ENCODE peak calls at places on chromosomes 5 and 9, in nine cellular contexts. One of them, this sample, is unnamed.

GRCh38 chr9:73270967-73271722 is 119.5 kb downstream of the ANXA1 start:
- DNase-seq in cardiac fibroblast: peak
- DNase-seq in sigmoid colon: no peak
- DNase-seq in fibroblast of pulmonary artery: peak
- DNase-seq in HL-60: peak
- DNase-seq in HepG2: peak
- DNase-seq in mammary epithelial cell: peak
- DNase-seq in A673: peak
- DNase-seq in A549: peak
- DNase-seq in this sample: no peak

GRCh38 chr9:133204993-133205336 is 4.1 kb downstream of the OBP2B start:
- DNase-seq in sigmoid colon: no peak
- DNase-seq in A673: no peak
- DNase-seq in cardiac fibroblast: no peak
- DNase-seq in HL-60: no peak
- DNase-seq in fibroblast of pulmonary artery: no peak
- DNase-seq in A549: no peak
- DNase-seq in HepG2: no peak
- DNase-seq in mammary epithelial cell: no peak
- DNase-seq in this sample: no peak

GRCh38 chr5:34897646-34898045 is 17.7 kb downstream of the RAD1 start:
- DNase-seq in HepG2: no peak
- DNase-seq in cardiac fibroblast: no peak
- DNase-seq in mammary epithelial cell: no peak
- DNase-seq in A549: no peak
- DNase-seq in fibroblast of pulmonary artery: no peak
- DNase-seq in HL-60: no peak
- DNase-seq in sigmoid colon: no peak
- DNase-seq in A673: no peak
- DNase-seq in this sample: no peak

GRCh38 chr5:180180846-180181245 is 28.2 kb downstream of the RASGEF1C start:
- DNase-seq in A673: no peak
- DNase-seq in fibroblast of pulmonary artery: no peak
- DNase-seq in mammary epithelial cell: no peak
- DNase-seq in cardiac fibroblast: no peak
- DNase-seq in HepG2: no peak
- DNase-seq in HL-60: no peak
- DNase-seq in A549: no peak
- DNase-seq in sigmoid colon: no peak
- DNase-seq in this sample: no peak

GRCh38 chr5:141382469-141383294 is at the start of gene PCDHGA7:
- DNase-seq in HepG2: no peak
- DNase-seq in cardiac fibroblast: peak
- DNase-seq in mammary epithelial cell: no peak
- DNase-seq in A673: peak
- DNase-seq in A549: peak
- DNase-seq in fibroblast of pulmonary artery: peak
- DNase-seq in sigmoid colon: peak
- DNase-seq in HL-60: no peak
- DNase-seq in this sample: no peak

GRCh38 chr5:141605523-141606277 is 13.1 kb downstream of the DIAPH1 start:
- DNase-seq in cardiac fibroblast: peak
- DNase-seq in A673: no peak
- DNase-seq in HL-60: peak
- DNase-seq in mammary epithelial cell: no peak
- DNase-seq in fibroblast of pulmonary artery: peak
- DNase-seq in sigmoid colon: peak
- DNase-seq in A549: no peak
- DNase-seq in HepG2: no peak
- DNase-seq in this sample: no peak

GRCh38 chr5:34751807-34752736 is 86.9 kb upstream of the TTC23L start:
- DNase-seq in HepG2: no peak
- DNase-seq in HL-60: no peak
- DNase-seq in mammary epithelial cell: no peak
- DNase-seq in fibroblast of pulmonary artery: peak
- DNase-seq in A673: peak
- DNase-seq in A549: no peak
- DNase-seq in sigmoid colon: no peak
- DNase-seq in cardiac fibroblast: peak
- DNase-seq in this sample: no peak

GRCh38 chr5:556909-557441 is 32.7 kb upstream of the SLC9A3 start:
- DNase-seq in A673: no peak
- DNase-seq in fibroblast of pulmonary artery: no peak
- DNase-seq in HepG2: peak
- DNase-seq in sigmoid colon: peak
- DNase-seq in mammary epithelial cell: no peak
- DNase-seq in cardiac fibroblast: no peak
- DNase-seq in A549: no peak
- DNase-seq in HL-60: no peak
- DNase-seq in this sample: no peak

GRCh38 chr9:127319366-127320121 is 55.0 kb downstream of the GARNL3 start:
- DNase-seq in A673: peak
- DNase-seq in mammary epithelial cell: no peak
- DNase-seq in HL-60: no peak
- DNase-seq in cardiac fibroblast: no peak
- DNase-seq in A549: no peak
- DNase-seq in HepG2: no peak
- DNase-seq in sigmoid colon: no peak
- DNase-seq in fibroblast of pulmonary artery: no peak
- DNase-seq in this sample: no peak

GRCh38 chr5:180122875-180123274 is 51.3 kb upstream of the RNF130 start:
- DNase-seq in A673: no peak
- DNase-seq in A549: no peak
- DNase-seq in HepG2: no peak
- DNase-seq in cardiac fibroblast: no peak
- DNase-seq in HL-60: no peak
- DNase-seq in sigmoid colon: no peak
- DNase-seq in fibroblast of pulmonary artery: no peak
- DNase-seq in mammary epithelial cell: no peak
- DNase-seq in this sample: no peak

GRCh38 chr5:32785639-32786216 is 74.6 kb downstream of the NPR3 start:
- DNase-seq in cardiac fibroblast: peak
- DNase-seq in HepG2: no peak
- DNase-seq in fibroblast of pulmonary artery: peak
- DNase-seq in HL-60: no peak
- DNase-seq in A673: no peak
- DNase-seq in mammary epithelial cell: peak
- DNase-seq in sigmoid colon: no peak
- DNase-seq in A549: no peak
- DNase-seq in this sample: no peak

GRCh38 chr9:134897584-134898170 is 17.1 kb downstream of the FCN2 start:
- DNase-seq in HepG2: no peak
- DNase-seq in mammary epithelial cell: no peak
- DNase-seq in sigmoid colon: no peak
- DNase-seq in cardiac fibroblast: no peak
- DNase-seq in fibroblast of pulmonary artery: no peak
- DNase-seq in A549: no peak
- DNase-seq in A673: no peak
- DNase-seq in HL-60: no peak
- DNase-seq in this sample: no peak

GRCh38 chr9:79619930-79620329 is 48.2 kb downstream of the TLE4 start:
- DNase-seq in A673: no peak
- DNase-seq in HL-60: no peak
- DNase-seq in A549: no peak
- DNase-seq in HepG2: no peak
- DNase-seq in cardiac fibroblast: no peak
- DNase-seq in mammary epithelial cell: no peak
- DNase-seq in sigmoid colon: no peak
- DNase-seq in fibroblast of pulmonary artery: no peak
- DNase-seq in this sample: no peak

GRCh38 chr9:85900504-85901201 is 40.3 kb upstream of the NAA35 start:
- DNase-seq in fibroblast of pulmonary artery: peak
- DNase-seq in mammary epithelial cell: peak
- DNase-seq in HepG2: no peak
- DNase-seq in A549: peak
- DNase-seq in A673: peak
- DNase-seq in HL-60: no peak
- DNase-seq in cardiac fibroblast: peak
- DNase-seq in sigmoid colon: no peak
- DNase-seq in this sample: no peak
- TF ChIP-seq CTCF in fibroblast of pulmonary artery: peak
- TF ChIP-seq CTCF in mammary epithelial cell: peak
- TF ChIP-seq CTCF in HepG2: peak
- TF ChIP-seq CTCF in A549: peak
- TF ChIP-seq CTCF in A673: peak
- TF ChIP-seq CTCF in HL-60: peak
- TF ChIP-seq CTCF in cardiac fibroblast: peak
- TF ChIP-seq CTCF in sigmoid colon: no peak
- TF ChIP-seq CTCF in this sample: peak

GRCh38 chr5:160092960-160093701 is 26.1 kb downstream of the PWWP2A start:
- DNase-seq in fibroblast of pulmonary artery: no peak
- DNase-seq in A673: no peak
- DNase-seq in HL-60: no peak
- DNase-seq in sigmoid colon: no peak
- DNase-seq in cardiac fibroblast: no peak
- DNase-seq in HepG2: no peak
- DNase-seq in mammary epithelial cell: no peak
- DNase-seq in A549: no peak
- DNase-seq in this sample: no peak
- TF ChIP-seq CTCF in fibroblast of pulmonary artery: no peak
- TF ChIP-seq CTCF in A673: no peak
- TF ChIP-seq CTCF in HL-60: no peak
- TF ChIP-seq CTCF in sigmoid colon: no peak
- TF ChIP-seq CTCF in cardiac fibroblast: no peak
- TF ChIP-seq CTCF in HepG2: no peak
- TF ChIP-seq CTCF in mammary epithelial cell: no peak
- TF ChIP-seq CTCF in A549: no peak
- TF ChIP-seq CTCF in this sample: no peak

DNA sequence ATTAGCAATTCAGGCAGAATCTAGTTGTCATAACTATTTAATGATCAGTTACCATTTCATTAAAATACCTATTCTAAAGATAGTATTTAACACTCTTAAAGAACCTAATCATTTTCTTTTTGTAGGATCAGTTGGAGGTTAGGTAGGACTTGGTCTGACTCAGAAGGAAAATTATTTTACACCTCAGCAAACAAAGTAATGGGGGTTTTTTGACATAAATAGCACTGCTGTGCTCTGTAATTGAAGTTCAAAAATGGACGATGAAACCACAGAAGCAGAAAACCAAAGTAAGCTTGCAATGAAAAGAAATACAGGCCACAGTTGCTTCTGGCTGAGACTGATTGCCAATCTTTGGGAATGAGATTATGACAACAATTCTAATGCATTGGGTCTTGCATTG is 187.0 kb upstream of the TRPM3 start:
- DNase-seq in HepG2: no peak
- DNase-seq in HL-60: no peak
- DNase-seq in mammary epithelial cell: no peak
- DNase-seq in cardiac fibroblast: no peak
- DNase-seq in A549: no peak
- DNase-seq in sigmoid colon: no peak
- DNase-seq in A673: no peak
- DNase-seq in fibroblast of pulmonary artery: no peak
- DNase-seq in this sample: no peak
- TF ChIP-seq CTCF in HepG2: no peak
- TF ChIP-seq CTCF in HL-60: no peak
- TF ChIP-seq CTCF in mammary epithelial cell: no peak
- TF ChIP-seq CTCF in cardiac fibroblast: no peak
- TF ChIP-seq CTCF in A549: no peak
- TF ChIP-seq CTCF in sigmoid colon: no peak
- TF ChIP-seq CTCF in A673: no peak
- TF ChIP-seq CTCF in fibroblast of pulmonary artery: no peak
- TF ChIP-seq CTCF in this sample: no peak

GRCh38 chr9:114365194-114365593 is 22.6 kb downstream of the AKNA start:
- DNase-seq in HepG2: no peak
- DNase-seq in A673: no peak
- DNase-seq in mammary epithelial cell: no peak
- DNase-seq in fibroblast of pulmonary artery: no peak
- DNase-seq in sigmoid colon: no peak
- DNase-seq in HL-60: no peak
- DNase-seq in cardiac fibroblast: no peak
- DNase-seq in A549: no peak
- DNase-seq in this sample: no peak
- TF ChIP-seq CTCF in HepG2: no peak
- TF ChIP-seq CTCF in A673: no peak
- TF ChIP-seq CTCF in mammary epithelial cell: no peak
- TF ChIP-seq CTCF in fibroblast of pulmonary artery: no peak
- TF ChIP-seq CTCF in sigmoid colon: no peak
- TF ChIP-seq CTCF in HL-60: no peak
- TF ChIP-seq CTCF in cardiac fibroblast: no peak
- TF ChIP-seq CTCF in A549: no peak
- TF ChIP-seq CTCF in this sample: no peak

DNA sequence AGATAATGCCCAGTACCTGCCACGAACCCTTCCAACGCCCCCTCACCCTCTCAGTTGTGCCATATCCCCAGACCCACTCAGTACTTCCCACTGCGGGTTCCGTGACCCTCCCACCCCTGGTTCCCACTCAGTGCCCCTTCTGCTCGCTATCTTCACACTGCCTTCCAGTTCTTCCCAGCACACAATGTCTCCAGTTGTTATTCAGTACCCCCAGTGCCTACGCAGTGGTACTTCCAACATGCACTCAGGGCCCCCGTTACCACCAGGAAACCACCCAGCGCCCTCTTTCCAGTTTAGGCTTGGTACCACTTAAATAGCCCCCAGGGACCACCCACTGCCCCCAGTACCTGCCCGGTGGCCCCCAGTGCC is 30.6 kb upstream of the PSD2 start:
- DNase-seq in sigmoid colon: no peak
- DNase-seq in A549: no peak
- DNase-seq in mammary epithelial cell: no peak
- DNase-seq in cardiac fibroblast: no peak
- DNase-seq in A673: no peak
- DNase-seq in HepG2: no peak
- DNase-seq in fibroblast of pulmonary artery: no peak
- DNase-seq in HL-60: no peak
- DNase-seq in this sample: no peak
- TF ChIP-seq CTCF in sigmoid colon: no peak
- TF ChIP-seq CTCF in A549: no peak
- TF ChIP-seq CTCF in mammary epithelial cell: no peak
- TF ChIP-seq CTCF in cardiac fibroblast: no peak
- TF ChIP-seq CTCF in A673: no peak
- TF ChIP-seq CTCF in HepG2: no peak
- TF ChIP-seq CTCF in fibroblast of pulmonary artery: no peak
- TF ChIP-seq CTCF in HL-60: no peak
- TF ChIP-seq CTCF in this sample: no peak

GRCh38 chr9:78003730-78004129 is 27.9 kb downstream of the GNAQ start:
- DNase-seq in A673: no peak
- DNase-seq in A549: no peak
- DNase-seq in HepG2: no peak
- DNase-seq in HL-60: no peak
- DNase-seq in mammary epithelial cell: no peak
- DNase-seq in sigmoid colon: no peak
- DNase-seq in fibroblast of pulmonary artery: no peak
- DNase-seq in cardiac fibroblast: no peak
- DNase-seq in this sample: no peak

GRCh38 chr9:78006734-78007133 is 24.9 kb downstream of the GNAQ start:
- DNase-seq in A549: no peak
- DNase-seq in HL-60: no peak
- DNase-seq in mammary epithelial cell: no peak
- DNase-seq in fibroblast of pulmonary artery: no peak
- DNase-seq in HepG2: no peak
- DNase-seq in cardiac fibroblast: no peak
- DNase-seq in A673: no peak
- DNase-seq in sigmoid colon: no peak
- DNase-seq in this sample: no peak

GRCh38 chr9:78001946-78002731 is 29.5 kb downstream of the GNAQ start:
- DNase-seq in cardiac fibroblast: peak
- DNase-seq in A549: no peak
- DNase-seq in mammary epithelial cell: no peak
- DNase-seq in HL-60: no peak
- DNase-seq in sigmoid colon: no peak
- DNase-seq in HepG2: peak
- DNase-seq in fibroblast of pulmonary artery: peak
- DNase-seq in A673: no peak
- DNase-seq in this sample: no peak

GRCh38 chr9:78005231-78006002 is 26.2 kb downstream of the GNAQ start:
- DNase-seq in A673: no peak
- DNase-seq in cardiac fibroblast: no peak
- DNase-seq in fibroblast of pulmonary artery: no peak
- DNase-seq in sigmoid colon: no peak
- DNase-seq in HL-60: no peak
- DNase-seq in HepG2: no peak
- DNase-seq in A549: no peak
- DNase-seq in mammary epithelial cell: no peak
- DNase-seq in this sample: no peak

GRCh38 chr9:78004478-78005229 is 27.0 kb downstream of the GNAQ start:
- DNase-seq in A673: no peak
- DNase-seq in A549: peak
- DNase-seq in mammary epithelial cell: no peak
- DNase-seq in HL-60: no peak
- DNase-seq in fibroblast of pulmonary artery: peak
- DNase-seq in sigmoid colon: no peak
- DNase-seq in HepG2: peak
- DNase-seq in cardiac fibroblast: peak
- DNase-seq in this sample: no peak
- TF ChIP-seq CTCF in A673: peak
- TF ChIP-seq CTCF in A549: peak
- TF ChIP-seq CTCF in mammary epithelial cell: peak
- TF ChIP-seq CTCF in HL-60: peak
- TF ChIP-seq CTCF in fibroblast of pulmonary artery: peak
- TF ChIP-seq CTCF in sigmoid colon: no peak
- TF ChIP-seq CTCF in HepG2: peak
- TF ChIP-seq CTCF in cardiac fibroblast: peak
- TF ChIP-seq CTCF in this sample: no peak